ENCODE peak calls at places on chromosomes 12 and 14, in ten cellular contexts. T, Y, K, Q, S, W, C, N, Z and R are unnamed samples.

GRCh38 chr12:1583421-1584078 is 10.8 kb downstream of the FBXL14 start:
- DNase-seq in T (peak; percentile 93), Y (peak; percentile 93), K (peak; percentile 71), Q (peak; percentile 93), S (peak; percentile 89), W (peak; percentile 92), C (peak; percentile 94), N (peak; percentile 60), Z (no peak), R (peak; percentile 78)

GRCh38 chr12:68971404-68971803 is 38.4 kb upstream of the CPM start:
- DNase-seq in T (peak; percentile 68), Y (no peak), K (no peak), Q (no peak), S (peak; percentile 75), W (peak; percentile 71), C (peak; percentile 85), N (no peak), Z (no peak), R (no peak)

GRCh38 chr14:33357225-33358010 is 418.7 kb downstream of the NPAS3 start:
- DNase-seq in T (no peak), Y (no peak), K (no peak), Q (peak; percentile 64), S (no peak), W (no peak), C (no peak), N (peak; percentile 24), Z (no peak), R (peak; percentile 4)

GRCh38 chr12:20527396-20528154 is 159.2 kb downstream of the PDE3A start:
- DNase-seq in T (peak; percentile 37), Y (no peak), K (no peak), Q (peak; percentile 22), S (peak; percentile 65), W (peak; percentile 12), C (no peak), N (no peak), Z (no peak), R (no peak)

GRCh38 chr12:102769323-102769916 is 147.6 kb downstream of the PAH start:
- DNase-seq in T (peak; percentile 74), Y (peak; percentile 76), K (peak; percentile 55), Q (peak; percentile 80), S (peak; percentile 74), W (peak; percentile 62), C (peak; percentile 63), N (peak; percentile 28), Z (no peak), R (peak; percentile 68)

GRCh38 chr14:76133103-76133502 is 18.6 kb upstream of the GPATCH2L start:
- DNase-seq in T (peak; percentile 24), Y (no peak), K (peak; percentile 61), Q (no peak), S (peak; percentile 43), W (peak; percentile 13), C (peak; percentile 22), N (no peak), Z (no peak), R (no peak)

GRCh38 chr12:123102381-123102780 is 48.5 kb downstream of the PITPNM2 start:
- DNase-seq in T (no peak), Y (no peak), K (no peak), Q (no peak), S (no peak), W (no peak), C (no peak), N (no peak), Z (no peak), R (no peak)

GRCh38 chr12:55687746-55688145 is 20.0 kb downstream of the ITGA7 start:
- DNase-seq in T (no peak), Y (peak; percentile 10), K (no peak), Q (no peak), S (no peak), W (no peak), C (no peak), N (no peak), Z (no peak), R (no peak)

GRCh38 chr14:51219473-51220448 is 20.3 kb upstream of the TMX1 start:
- DNase-seq in T (peak; percentile 33), Y (peak; percentile 50), K (peak; percentile 14), Q (peak; percentile 37), S (peak; percentile 45), W (peak; percentile 27), C (peak; percentile 46), N (no peak), Z (no peak), R (peak; percentile 13)

GRCh38 chr14:99318091-99318958 is 46.3 kb upstream of the BCL11B start:
- DNase-seq in T (peak; percentile 32), Y (no peak), K (peak; percentile 5), Q (no peak), S (no peak), W (no peak), C (no peak), N (no peak), Z (no peak), R (no peak)

GRCh38 chr12:101829639-101830390 is 944 bp downstream of the GNPTAB start:
- DNase-seq in T (peak; percentile 35), Y (peak; percentile 33), K (no peak), Q (no peak), S (peak; percentile 24), W (peak; percentile 36), C (peak; percentile 14), N (no peak), Z (no peak), R (peak; percentile 30)

GRCh38 chr14:53011053-53011462 is 60.2 kb upstream of the FERMT2 start:
- DNase-seq in T (peak; percentile 88), Y (no peak), K (no peak), Q (peak; percentile 12), S (peak; percentile 99), W (peak; percentile 100), C (peak; percentile 94), N (peak; percentile 83), Z (peak; percentile 48), R (no peak)

GRCh38 chr12:16349132-16349463 is 1.7 kb downstream of the MGST1 start:
- DNase-seq in T (peak; percentile 84), Y (no peak), K (no peak), Q (peak; percentile 36), S (peak; percentile 96), W (peak; percentile 88), C (peak; percentile 85), N (peak; percentile 62), Z (peak; percentile 62), R (no peak)

GRCh38 chr14:52350445-52350844 is 36.3 kb downstream of the PTGER2 start:
- DNase-seq in T (no peak), Y (no peak), K (no peak), Q (no peak), S (peak; percentile 36), W (no peak), C (no peak), N (no peak), Z (no peak), R (no peak)

GRCh38 chr14:51328942-51329350 is 88.9 kb downstream of the TMX1 start:
- DNase-seq in T (no peak), Y (no peak), K (no peak), Q (no peak), S (peak; percentile 53), W (no peak), C (peak; percentile 15), N (no peak), Z (no peak), R (no peak)

GRCh38 chr14:20781805-20782204 is 737 bp downstream of the RNASE6 start:
- DNase-seq in T (no peak), Y (peak; percentile 37), K (no peak), Q (no peak), S (no peak), W (no peak), C (no peak), N (no peak), Z (no peak), R (no peak)

GRCh38 chr12:48952691-48953090 is 4.6 kb downstream of the ARF3 start:
- DNase-seq in T (no peak), Y (no peak), K (no peak), Q (no peak), S (no peak), W (no peak), C (no peak), N (no peak), Z (no peak), R (no peak)

GRCh38 chr14:69491226-69491625 is 6.7 kb downstream of the PLEKHD1 start:
- DNase-seq in T (no peak), Y (no peak), K (no peak), Q (no peak), S (no peak), W (no peak), C (no peak), N (no peak), Z (no peak), R (no peak)

GRCh38 chr12:12333980-12334709 is 15.9 kb downstream of the MANSC1 start:
- DNase-seq in T (peak; percentile 68), Y (peak; percentile 86), K (peak; percentile 77), Q (peak; percentile 51), S (peak; percentile 63), W (peak; percentile 61), C (peak; percentile 72), N (peak; percentile 50), Z (peak; percentile 68), R (peak; percentile 64)

GRCh38 chr12:113086249-113087164 is 30.0 kb downstream of the DTX1 start:
- DNase-seq in T (no peak), Y (peak; percentile 78), K (no peak), Q (no peak), S (no peak), W (no peak), C (no peak), N (no peak), Z (no peak), R (no peak)

GRCh38 chr12:82279597-82279996 is 78.6 kb downstream of the CCDC59 start:
- DNase-seq in T (no peak), Y (no peak), K (no peak), Q (no peak), S (no peak), W (no peak), C (no peak), N (no peak), Z (no peak), R (peak; percentile 16)

GRCh38 chr12:60535363-60535762 is 939.5 kb downstream of the SLC16A7 start:
- DNase-seq in T (no peak), Y (no peak), K (no peak), Q (no peak), S (no peak), W (no peak), C (no peak), N (no peak), Z (no peak), R (peak; percentile 7)

GRCh38 chr12:104736307-104736706 is 221.8 kb downstream of the SLC41A2 start:
- DNase-seq in T (no peak), Y (no peak), K (no peak), Q (no peak), S (peak; percentile 85), W (peak; percentile 64), C (peak; percentile 13), N (no peak), Z (no peak), R (no peak)

GRCh38 chr12:45273717-45274271 is 57.9 kb downstream of the ANO6 start:
- DNase-seq in T (peak; percentile 97), Y (no peak), K (no peak), Q (no peak), S (peak; percentile 99), W (peak; percentile 97), C (peak; percentile 99), N (peak; percentile 60), Z (no peak), R (no peak)

GRCh38 chr14:102568115-102568614 is 24.3 kb upstream of the RCOR1 start:
- DNase-seq in T (peak; percentile 8), Y (peak; percentile 65), K (no peak), Q (no peak), S (no peak), W (no peak), C (no peak), N (no peak), Z (no peak), R (no peak)

GRCh38 chr14:24406416-24406815 is 7.6 kb downstream of the NYNRIN start:
- DNase-seq in T (no peak), Y (no peak), K (no peak), Q (no peak), S (no peak), W (no peak), C (no peak), N (no peak), Z (no peak), R (no peak)